ENCODE peak calls at places on chromosomes 16 and 17, in eight cellular contexts. T is left colon; X is memory B cell; C is T-helper 17 cell; G is AML-193; P is T1000; B is T-helper 2 cell treated with Interferon-gamma antibody and Interleukin-4, amounts not matched to agents 5 μg/mL and 100 μg/mL, for 36 hours; Y is fibroblast of mammary gland. Q is an unnamed sample.

GRCh38 chr17:50326831-50327364 is 19.0 kb upstream of the XYLT2 start:
- DNase-seq in T (no peak), X (no peak), C (no peak), G (no peak), P (no peak), B (peak), Y (no peak), Q (no peak)

GRCh38 chr17:4898927-4899326 is 409 bp upstream of the C17orf107 start:
- DNase-seq in T (no peak), X (no peak), C (no peak), G (no peak), P (no peak), B (no peak), Y (no peak), Q (no peak)

GRCh38 chr16:1591306-1591705 is 20.6 kb downstream of the IFT140 start:
- DNase-seq in T (no peak), X (no peak), C (no peak), G (no peak), P (no peak), B (no peak), Y (no peak), Q (no peak)

GRCh38 chr17:14813649-14814048 is 451.5 kb downstream of the PMP22 start:
- DNase-seq in T (no peak), X (no peak), C (no peak), G (no peak), P (no peak), B (no peak), Y (peak), Q (no peak)

GRCh38 chr17:50934161-50934560 is 68.0 kb upstream of the TOB1 start:
- DNase-seq in T (no peak), X (no peak), C (no peak), G (no peak), P (no peak), B (no peak), Y (no peak), Q (no peak)

GRCh38 chr17:18198530-18198929 is 14.9 kb downstream of the ALKBH5 start:
- DNase-seq in T (no peak), X (no peak), C (no peak), G (no peak), P (no peak), B (no peak), Y (no peak), Q (no peak)

GRCh38 chr17:72613411-72614292 is 478.8 kb downstream of the SLC39A11 start:
- DNase-seq in T (no peak), X (no peak), C (no peak), G (peak), P (no peak), B (no peak), Y (peak), Q (no peak)

GRCh38 chr16:49698416-49698815 is 157.5 kb downstream of the ZNF423 start:
- DNase-seq in T (no peak), X (no peak), C (no peak), G (no peak), P (no peak), B (no peak), Y (no peak), Q (no peak)

GRCh38 chr16:8926827-8927226 is 36.9 kb downstream of the USP7 start:
- DNase-seq in T (no peak), X (no peak), C (no peak), G (no peak), P (no peak), B (no peak), Y (no peak), Q (no peak)

GRCh38 chr16:31138621-31139578 is 3.4 kb upstream of the PRSS8 start:
- DNase-seq in T (peak), X (no peak), C (no peak), G (no peak), P (no peak), B (no peak), Y (peak), Q (no peak)

GRCh38 chr17:81163051-81163695 is 2.1 kb upstream of the PVALEF start:
- DNase-seq in T (no peak), X (no peak), C (no peak), G (no peak), P (no peak), B (no peak), Y (no peak), Q (no peak)

GRCh38 chr16:28491080-28491969 is 549 bp downstream of the CLN3 start:
- DNase-seq in T (peak), X (no peak), C (no peak), G (peak), P (no peak), B (no peak), Y (no peak), Q (no peak)

GRCh38 chr16:15440852-15441251 is 6.5 kb downstream of the BMERB1 start:
- DNase-seq in T (no peak), X (no peak), C (no peak), G (no peak), P (peak), B (no peak), Y (peak), Q (no peak)

GRCh38 chr17:48555183-48555615 is 10.3 kb upstream of the HOXB2 start:
- DNase-seq in T (no peak), X (no peak), C (no peak), G (no peak), P (peak), B (no peak), Y (peak), Q (no peak)

GRCh38 chr16:3625911-3626732 is 14.7 kb upstream of the SLX4 start:
- DNase-seq in T (no peak), X (no peak), C (no peak), G (peak), P (no peak), B (no peak), Y (no peak), Q (no peak)

GRCh38 chr17:67434061-67434525 is 57.0 kb downstream of the PITPNC1 start:
- DNase-seq in T (peak), X (no peak), C (no peak), G (peak), P (no peak), B (no peak), Y (no peak), Q (no peak)

GRCh38 chr16:20743591-20743990 is 2.0 kb upstream of the THUMPD1 start:
- DNase-seq in T (no peak), X (no peak), C (no peak), G (no peak), P (no peak), B (no peak), Y (no peak), Q (no peak)

GRCh38 chr17:8253801-8254200 is 4.7 kb downstream of the PFAS start:
- DNase-seq in T (peak), X (no peak), C (no peak), G (no peak), P (no peak), B (no peak), Y (peak), Q (no peak)

GRCh38 chr16:2081201-2081600 is 33.4 kb downstream of the TSC2 start:
- DNase-seq in T (no peak), X (no peak), C (no peak), G (no peak), P (no peak), B (no peak), Y (no peak), Q (no peak)

GRCh38 chr16:46765050-46765449 is 16.9 kb upstream of the MYLK3 start:
- DNase-seq in T (no peak), X (no peak), C (no peak), G (no peak), P (no peak), B (no peak), Y (peak), Q (no peak)

GRCh38 chr17:226108-226772 is 44.8 kb upstream of the DOC2B start:
- DNase-seq in T (no peak), X (no peak), C (no peak), G (no peak), P (no peak), B (no peak), Y (no peak), Q (no peak)

GRCh38 chr16:14365200-14365851 is 264.7 kb downstream of the PARN start:
- DNase-seq in T (no peak), X (no peak), C (no peak), G (no peak), P (no peak), B (no peak), Y (no peak), Q (no peak)

Q was measured in GM19239.